ENCODE peak calls at places on chromosomes 2 and 18, in five cellular contexts. C is ovary, O is A549, B is HCT116, U is colonic mucosa. E is an unnamed sample.

GRCh38 chr18:57585421-57585820 is 1.1 kb downstream of the FECH start:
- DNase-seq in C (no peak), O (no peak), B (no peak), U (no peak), E (no peak)

GRCh38 chr18:60503166-60503565 is 130.6 kb upstream of the MC4R start:
- DNase-seq in C (no peak), O (no peak), B (no peak), U (no peak), E (no peak)

GRCh38 chr18:79679552-79680099 is at the start of gene CTDP1:
- DNase-seq in C (peak; percentile 90), O (peak; percentile 74), B (peak; percentile 81), U (peak; percentile 86), E (peak; percentile 92)

GRCh38 chr2:158715352-158715751 is 79.8 kb upstream of the DAPL1 start:
- DNase-seq in C (no peak), O (no peak), B (no peak), U (no peak), E (no peak)

GRCh38 chr2:95024960-95025405 is 525 bp upstream of the MAL start:
- DNase-seq in C (no peak), O (no peak), B (no peak), U (no peak), E (no peak)

GRCh38 chr18:74278058-74278457 is 13.7 kb downstream of the CYB5A start:
- DNase-seq in C (no peak), O (no peak), B (no peak), U (no peak), E (no peak)

GRCh38 chr2:130846233-130846632 is 9.5 kb downstream of the ARHGEF4 start:
- DNase-seq in C (no peak), O (no peak), B (no peak), U (no peak), E (no peak)

GRCh38 chr2:203743441-203743932 is 37.0 kb downstream of the CD28 start:
- DNase-seq in C (no peak), O (no peak), B (no peak), U (no peak), E (no peak)

GRCh38 chr2:239884875-239885274 is 140.3 kb downstream of the NDUFA10 start:
- DNase-seq in C (no peak), O (no peak), B (no peak), U (no peak), E (no peak)

GRCh38 chr18:79378416-79379250 is 17.1 kb upstream of the NFATC1 start:
- DNase-seq in C (peak; percentile 80), O (peak; percentile 48), B (no peak), U (peak; percentile 81), E (peak; percentile 85)

GRCh38 chr18:57768557-57769326 is 34.4 kb downstream of the ATP8B1 start:
- DNase-seq in C (no peak), O (no peak), B (no peak), U (peak; percentile 64), E (no peak)

GRCh38 chr2:195318440-195319111 is 338.4 kb upstream of the SLC39A10 start:
- DNase-seq in C (no peak), O (peak; percentile 28), B (peak; percentile 22), U (peak; percentile 54), E (no peak)

GRCh38 chr18:75753753-75754152 is 326.2 kb upstream of the SMIM21 start:
- DNase-seq in C (no peak), O (no peak), B (no peak), U (no peak), E (no peak)

GRCh38 chr2:74759991-74760390 is 73.9 kb upstream of the HK2 start:
- DNase-seq in C (no peak), O (no peak), B (no peak), U (no peak), E (no peak)

DNA sequence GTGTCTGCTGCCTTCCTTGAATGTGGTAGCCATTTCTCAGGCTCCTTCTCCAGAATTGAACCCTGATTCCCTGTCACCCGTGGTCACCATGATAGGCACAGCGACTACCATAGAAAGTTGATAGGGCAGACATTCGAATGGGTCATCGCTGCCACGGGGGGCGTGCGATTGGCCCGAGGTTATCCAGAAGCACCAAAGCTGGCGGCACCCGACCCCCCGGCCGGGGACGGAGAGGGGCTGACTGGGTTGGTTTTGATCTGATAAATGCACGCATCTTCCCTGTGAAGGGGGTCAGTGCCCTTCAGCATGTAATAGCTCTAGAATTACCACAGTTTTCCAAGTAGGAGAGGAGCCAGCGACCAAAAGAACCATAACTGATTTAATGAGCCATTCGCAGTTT is 94.0 kb upstream of the ANKRD30BL start:
- DNase-seq in C (no peak), O (no peak), B (no peak), U (no peak), E (no peak)
- H3K9me3 ChIP-seq in C (no peaks in the 10 kb centered on the region), O (peaks cover 2% of the 10 kb centered on the region), B (no peaks in the 10 kb centered on the region), U (no peaks in the 10 kb centered on the region), E (peaks cover 4% of the 10 kb centered on the region)

DNA sequence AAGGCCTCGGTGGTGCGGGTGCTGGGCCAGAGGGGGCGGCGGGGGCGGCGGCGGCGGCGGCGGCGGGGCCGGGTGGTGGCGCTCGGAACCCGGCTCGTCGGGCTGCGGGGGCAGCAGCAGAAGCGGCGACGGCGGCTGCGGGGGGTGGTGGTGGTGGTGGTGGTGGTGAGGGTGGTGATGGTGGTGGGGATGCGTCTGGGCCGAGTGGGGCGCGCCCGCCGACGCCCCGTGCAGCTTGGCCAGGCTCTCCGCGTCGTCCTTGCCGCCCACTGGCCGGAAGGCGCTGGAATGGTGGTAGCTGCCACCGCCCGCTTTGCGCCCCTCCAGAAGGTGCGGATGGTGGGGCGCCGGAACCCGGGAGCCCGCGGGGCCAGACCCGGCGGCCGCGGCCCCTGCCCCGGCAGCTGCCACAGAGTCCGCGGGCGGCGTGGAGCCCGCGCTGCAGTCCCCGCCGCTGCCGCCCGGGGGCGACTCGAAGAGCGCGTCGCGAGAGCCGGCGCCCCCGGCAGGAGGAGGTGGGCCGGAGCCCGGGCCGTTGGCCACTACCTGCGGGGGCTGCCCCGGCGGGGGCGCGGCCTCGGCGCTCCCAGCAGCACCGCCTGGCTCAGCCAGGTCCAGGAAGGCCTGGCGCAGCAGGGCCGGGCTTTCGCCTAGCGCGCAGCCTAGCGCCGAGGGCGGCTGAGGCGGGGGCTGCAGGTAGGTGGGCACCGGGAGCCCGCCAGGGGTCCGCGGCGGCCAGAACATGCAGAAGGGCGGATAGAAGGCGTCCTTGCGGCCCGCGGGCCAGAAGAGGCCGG is 4.2 kb downstream of the SKOR2 start:
- DNase-seq in C (no peak), O (no peak), B (no peak), U (no peak), E (no peak)
- TF ChIP-seq CTCF in C (no peak), O (no peak), B (no peak), U (no peak), E (no peak)

GRCh38 chr2:161343235-161343634 is 35.0 kb downstream of the PSMD14 start:
- DNase-seq in C (no peak), O (no peak), B (no peak), U (no peak), E (no peak)
- H3K9me3 ChIP-seq in C (no peaks in the 10 kb centered on the region), O (no peaks in the 10 kb centered on the region), B (no peaks in the 10 kb centered on the region), U (no peaks in the 10 kb centered on the region), E (no peaks in the 10 kb centered on the region)

DNA sequence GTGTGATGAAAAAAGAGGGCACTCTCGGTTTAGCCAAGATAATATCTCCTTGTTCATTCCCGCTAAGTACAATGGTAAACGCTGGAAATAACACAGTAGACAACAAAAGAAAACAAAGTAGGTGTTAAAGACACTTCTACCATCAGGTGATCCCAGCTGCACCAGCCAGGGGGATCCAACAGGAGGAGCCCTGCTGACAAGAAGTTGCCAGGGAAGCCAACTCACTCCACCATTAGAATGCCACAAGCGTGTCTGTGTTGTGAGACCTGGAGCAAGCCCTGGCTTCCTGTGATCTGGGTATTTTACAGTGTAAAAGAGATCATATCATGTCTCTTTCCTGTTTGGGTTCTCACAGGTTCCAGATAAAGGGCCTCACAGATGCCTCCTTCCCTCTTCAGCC is 117.0 kb downstream of the GRB14 start:
- DNase-seq in C (no peak), O (no peak), B (no peak), U (no peak), E (no peak)
- TF ChIP-seq CTCF in C (no peak), O (peak; percentile 22), B (peak; percentile 41), U (no peak), E (no peak)

GRCh38 chr2:230999477-230999876 is 3.6 kb downstream of the SPATA3 start:
- DNase-seq in C (no peak), O (no peak), B (no peak), U (no peak), E (no peak)

GRCh38 chr2:230991598-230991997 is 4.3 kb upstream of the SPATA3 start:
- DNase-seq in C (no peak), O (no peak), B (no peak), U (peak; percentile 47), E (peak; percentile 42)

GRCh38 chr2:230996661-230997060 is 740 bp downstream of the SPATA3 start:
- DNase-seq in C (no peak), O (no peak), B (no peak), U (no peak), E (no peak)

GRCh38 chr2:230998882-230999281 is 3.0 kb downstream of the SPATA3 start:
- DNase-seq in C (no peak), O (no peak), B (no peak), U (no peak), E (no peak)

DNA sequence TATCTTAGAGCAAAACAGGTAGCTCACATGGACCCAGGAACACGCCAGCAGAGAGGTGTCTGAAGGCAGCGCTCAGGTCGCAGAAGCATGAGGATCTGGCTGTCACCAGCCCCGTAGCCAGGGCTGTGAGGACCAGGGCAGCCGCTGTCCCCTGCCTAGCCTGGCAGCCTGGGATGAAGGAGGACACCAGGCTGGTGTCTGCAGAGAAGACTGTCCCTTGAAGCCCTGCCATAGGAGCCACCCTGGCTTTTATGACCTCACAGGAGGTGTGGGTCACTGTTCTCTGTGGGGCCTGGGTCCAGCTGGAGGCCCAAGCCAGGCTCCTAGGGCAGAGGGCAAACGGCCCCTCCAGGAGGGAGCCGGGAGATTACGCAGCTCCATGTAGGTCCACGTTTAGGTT is at the start of gene SPATA3:
- DNase-seq in C (no peak), O (no peak), B (no peak), U (no peak), E (no peak)
- H3K9me3 ChIP-seq in C (no peaks in the 10 kb centered on the region), O (no peaks in the 10 kb centered on the region), B (no peaks in the 10 kb centered on the region), U (no peaks in the 10 kb centered on the region), E (no peaks in the 10 kb centered on the region)